ENCODE peak calls at places on chromosomes 5 and 9, in four cellular contexts. One of them, this sample, is unnamed.

GRCh38 chr5:58460727-58461286 is 921 bp upstream of the PLK2 start:
- DNase-seq in K562: peak
- DNase-seq in HepG2: peak
- DNase-seq in GM12878: peak
- DNase-seq in this sample: peak

GRCh38 chr5:63854076-63854475 is 108.2 kb downstream of the HTR1A start:
- DNase-seq in HepG2: no peak
- DNase-seq in GM12878: no peak
- DNase-seq in K562: no peak
- DNase-seq in this sample: no peak

GRCh38 chr9:86705474-86705873 is 241.8 kb downstream of the GAS1 start:
- DNase-seq in K562: no peak
- DNase-seq in HepG2: no peak
- DNase-seq in GM12878: no peak
- DNase-seq in this sample: no peak

GRCh38 chr9:111984075-111984802 is 87.6 kb downstream of the UGCG start:
- DNase-seq in K562: no peak
- DNase-seq in HepG2: no peak
- DNase-seq in GM12878: no peak
- DNase-seq in this sample: no peak

GRCh38 chr9:123267481-123268239 is 726 bp downstream of the STRBP start:
- DNase-seq in K562: no peak
- DNase-seq in HepG2: no peak
- DNase-seq in GM12878: no peak
- DNase-seq in this sample: peak

GRCh38 chr9:21434202-21435014 is 5.8 kb upstream of the IFNA1 start:
- DNase-seq in HepG2: peak
- DNase-seq in GM12878: no peak
- DNase-seq in K562: no peak
- DNase-seq in this sample: peak

GRCh38 chr9:124749811-124750210 is 21.3 kb downstream of the NR6A1 start:
- DNase-seq in GM12878: no peak
- DNase-seq in K562: no peak
- DNase-seq in HepG2: no peak
- DNase-seq in this sample: no peak

GRCh38 chr9:19127881-19128719 is 808 bp upstream of the PLIN2 start:
- DNase-seq in K562: no peak
- DNase-seq in GM12878: no peak
- DNase-seq in HepG2: no peak
- DNase-seq in this sample: peak

GRCh38 chr5:54959673-54960418 is 25.5 kb downstream of the ESM1 start:
- DNase-seq in K562: peak
- DNase-seq in GM12878: no peak
- DNase-seq in HepG2: peak
- DNase-seq in this sample: peak

GRCh38 chr9:88590558-88591146 is 55.7 kb downstream of the NXNL2 start:
- DNase-seq in HepG2: peak
- DNase-seq in GM12878: no peak
- DNase-seq in K562: peak
- DNase-seq in this sample: peak

GRCh38 chr5:73540192-73540591 is 25.2 kb downstream of the ANKRA2 start:
- DNase-seq in HepG2: peak
- DNase-seq in K562: peak
- DNase-seq in GM12878: no peak
- DNase-seq in this sample: no peak

GRCh38 chr9:122056484-122056883 is 36.6 kb downstream of the TTLL11 start:
- DNase-seq in GM12878: no peak
- DNase-seq in K562: peak
- DNase-seq in HepG2: peak
- DNase-seq in this sample: peak

GRCh38 chr5:28249771-28250415 is 1211.5 kb upstream of the CDH9 start:
- DNase-seq in GM12878: no peak
- DNase-seq in K562: no peak
- DNase-seq in HepG2: no peak
- DNase-seq in this sample: no peak

GRCh38 chr9:88980732-88981336 is 10.4 kb upstream of the S1PR3 start:
- DNase-seq in HepG2: no peak
- DNase-seq in K562: no peak
- DNase-seq in GM12878: no peak
- DNase-seq in this sample: no peak

GRCh38 chr5:543755-544674 is 19.8 kb upstream of the SLC9A3 start:
- DNase-seq in K562: peak
- DNase-seq in HepG2: no peak
- DNase-seq in GM12878: peak
- DNase-seq in this sample: peak

GRCh38 chr9:23245067-23245466 is 581.0 kb downstream of the ELAVL2 start:
- DNase-seq in K562: no peak
- DNase-seq in GM12878: no peak
- DNase-seq in HepG2: no peak
- DNase-seq in this sample: no peak

GRCh38 chr5:77632526-77633268 is 5.8 kb downstream of the OTP start:
- DNase-seq in K562: no peak
- DNase-seq in HepG2: no peak
- DNase-seq in GM12878: no peak
- DNase-seq in this sample: peak

GRCh38 chr5:62093981-62094380 is 212.0 kb upstream of the KIF2A start:
- DNase-seq in K562: peak
- DNase-seq in HepG2: no peak
- DNase-seq in GM12878: no peak
- DNase-seq in this sample: no peak

DNA sequence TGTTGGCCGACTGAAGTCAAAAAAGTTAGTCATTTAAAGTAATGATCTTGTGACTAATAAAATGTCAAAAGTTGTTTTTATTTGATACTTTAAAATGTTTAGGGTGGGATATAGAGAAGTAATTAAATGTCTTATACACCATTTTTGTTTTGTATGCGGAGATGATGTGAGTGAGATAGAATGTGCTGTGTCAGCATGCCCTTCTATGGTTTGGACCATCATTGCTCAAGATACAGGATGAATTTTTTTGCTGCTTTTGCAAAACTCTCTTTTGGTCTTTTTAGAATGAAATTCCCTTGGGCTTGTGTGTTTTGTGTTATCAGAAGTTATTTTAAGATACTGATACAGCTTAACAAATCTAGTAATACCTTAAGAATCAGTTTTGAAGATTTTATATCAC is 12.5 kb downstream of the SRFBP1 start:
- DNase-seq in K562: no peak
- DNase-seq in GM12878: no peak
- DNase-seq in HepG2: no peak
- DNase-seq in this sample: no peak
- TF ChIP-seq ESRRA in K562: no peak
- TF ChIP-seq ESRRA in GM12878: no peak
- TF ChIP-seq ESRRA in HepG2: no peak
- TF ChIP-seq ESRRA in this sample: no peak

GRCh38 chr9:104776787-104777186 is 12.9 kb downstream of the NIPSNAP3B start:
- DNase-seq in HepG2: no peak
- DNase-seq in K562: no peak
- DNase-seq in GM12878: no peak
- DNase-seq in this sample: no peak
- TF ChIP-seq NR2C2 in HepG2: no peak
- TF ChIP-seq NR2C2 in K562: no peak
- TF ChIP-seq NR2C2 in GM12878: no peak
- TF ChIP-seq NR2C2 in this sample: no peak

DNA sequence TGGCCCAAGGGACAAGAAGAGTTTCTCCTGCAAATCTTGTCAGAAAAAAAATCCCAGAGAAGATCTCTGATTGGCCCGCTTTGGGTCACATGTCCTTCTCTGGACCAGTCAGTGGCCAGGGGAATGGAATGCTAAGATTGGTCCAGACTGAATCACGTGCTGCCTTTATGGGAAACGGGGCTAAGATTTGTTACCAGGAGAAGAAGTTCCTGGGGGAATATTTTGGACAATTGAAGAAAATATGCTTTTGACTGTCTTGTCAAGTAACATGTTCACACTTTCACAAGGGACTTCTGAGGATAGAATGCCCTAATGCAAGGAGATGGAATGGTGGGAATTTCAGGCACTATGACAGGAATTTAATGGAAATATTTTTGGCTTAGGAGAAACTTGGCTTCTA is 74.1 kb upstream of the SH3PXD2B start:
- DNase-seq in GM12878: no peak
- DNase-seq in HepG2: no peak
- DNase-seq in K562: no peak
- DNase-seq in this sample: no peak
- TF ChIP-seq ESRRA in GM12878: no peak
- TF ChIP-seq ESRRA in HepG2: no peak
- TF ChIP-seq ESRRA in K562: no peak
- TF ChIP-seq ESRRA in this sample: no peak

GRCh38 chr5:109242518-109242917 is 167.3 kb downstream of the PJA2 start:
- DNase-seq in K562: no peak
- DNase-seq in HepG2: no peak
- DNase-seq in GM12878: no peak
- DNase-seq in this sample: no peak

GRCh38 chr5:109234381-109234780 is 175.4 kb downstream of the PJA2 start:
- DNase-seq in HepG2: no peak
- DNase-seq in K562: no peak
- DNase-seq in GM12878: no peak
- DNase-seq in this sample: no peak

GRCh38 chr5:109239501-109239900 is 170.3 kb downstream of the PJA2 start:
- DNase-seq in GM12878: no peak
- DNase-seq in K562: no peak
- DNase-seq in HepG2: no peak
- DNase-seq in this sample: no peak
- TF ChIP-seq NR2C2 in GM12878: no peak
- TF ChIP-seq NR2C2 in K562: no peak
- TF ChIP-seq NR2C2 in HepG2: no peak
- TF ChIP-seq NR2C2 in this sample: no peak

GRCh38 chr9:130023994-130024596 is 18.9 kb downstream of the FNBP1 start:
- DNase-seq in HepG2: no peak
- DNase-seq in K562: no peak
- DNase-seq in GM12878: no peak
- DNase-seq in this sample: no peak

GRCh38 chr9:130021123-130021522 is 21.9 kb downstream of the FNBP1 start:
- DNase-seq in K562: no peak
- DNase-seq in GM12878: no peak
- DNase-seq in HepG2: no peak
- DNase-seq in this sample: no peak

GRCh38 chr9:130022566-130023146 is 20.3 kb downstream of the FNBP1 start:
- DNase-seq in HepG2: no peak
- DNase-seq in GM12878: no peak
- DNase-seq in K562: no peak
- DNase-seq in this sample: no peak

GRCh38 chr9:130024597-130024994 is 18.4 kb downstream of the FNBP1 start:
- DNase-seq in GM12878: no peak
- DNase-seq in K562: no peak
- DNase-seq in HepG2: peak
- DNase-seq in this sample: no peak

DNA sequence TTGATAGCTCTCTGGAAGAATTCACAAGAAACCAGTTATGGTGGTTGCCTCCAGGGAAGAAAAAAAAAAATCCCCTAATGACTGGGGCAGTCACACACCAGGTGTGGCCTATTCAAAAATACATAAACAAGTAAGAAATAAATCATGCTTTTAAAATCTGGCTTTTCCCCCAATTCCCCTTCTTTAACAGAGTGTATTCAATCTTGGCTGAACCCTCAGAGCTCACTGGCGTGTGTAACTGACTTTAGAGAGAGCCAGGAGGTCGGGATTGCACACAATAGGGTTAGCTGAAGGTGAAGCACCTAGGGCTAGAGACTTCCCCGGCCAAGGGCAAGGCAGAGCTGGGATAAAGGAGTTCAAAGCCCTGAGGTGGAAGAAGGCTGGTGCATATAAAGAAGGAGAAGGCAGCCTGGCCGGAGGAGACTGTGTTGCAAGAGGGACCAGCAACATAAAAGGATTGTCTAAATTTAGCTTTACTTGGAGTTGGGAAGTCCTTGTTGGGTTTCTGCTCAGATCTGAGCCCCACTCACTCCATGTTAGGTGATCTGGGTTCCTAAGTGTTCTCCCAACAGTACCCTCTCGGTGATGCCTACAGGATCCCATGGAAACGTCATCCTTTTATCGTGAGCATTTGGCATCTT is 19.7 kb downstream of the FNBP1 start:
- DNase-seq in K562: no peak
- DNase-seq in HepG2: no peak
- DNase-seq in GM12878: peak
- DNase-seq in this sample: no peak
- TF ChIP-seq ESRRA in K562: no peak
- TF ChIP-seq ESRRA in HepG2: no peak
- TF ChIP-seq ESRRA in GM12878: no peak
- TF ChIP-seq ESRRA in this sample: no peak

DNA sequence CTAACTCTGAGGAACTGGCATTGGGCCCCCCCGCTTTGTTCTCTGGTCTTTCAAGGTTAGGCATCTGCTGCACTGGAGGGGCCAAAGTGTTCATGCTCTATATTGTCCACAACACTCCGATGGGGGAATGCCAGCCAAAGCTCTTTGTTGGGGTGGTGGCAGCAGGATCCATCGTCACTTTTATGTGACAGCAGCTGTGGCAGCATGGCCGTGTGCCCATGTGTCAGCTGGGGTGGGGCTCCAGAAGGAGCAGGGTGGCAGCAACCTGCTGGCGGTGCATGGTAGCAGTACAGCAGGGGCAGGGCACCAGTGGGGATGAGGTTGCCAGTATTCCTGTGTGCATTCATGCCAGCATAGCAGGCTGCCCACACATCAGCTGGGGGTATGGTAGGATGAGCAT is 28.2 kb downstream of the ITGA2 start:
- DNase-seq in GM12878: no peak
- DNase-seq in HepG2: no peak
- DNase-seq in K562: no peak
- DNase-seq in this sample: no peak
- TF ChIP-seq NR2C2 in GM12878: no peak
- TF ChIP-seq NR2C2 in HepG2: no peak
- TF ChIP-seq NR2C2 in K562: no peak
- TF ChIP-seq NR2C2 in this sample: no peak

This sample was measured in WTC11.